ENCODE peak calls at places on chromosomes 11 and 22, in nine cellular contexts. X is midbrain; I is non-pigmented ciliary epithelial cell; F is B cell; V is HAP-1; K is activated T-cell treated with anti-CD3 and anti-CD28 coated beads for 1 hour; O is NCI-H1417 treated with DMSO at 0.1 percent for 48 hours; R is activated naive CD4-positive, alpha-beta T cell treated with anti-CD3 and anti-CD28 coated beads, Interleukin-2, amount 50 U/mL, for 72 hours; M is NB4. U is an unnamed sample.
A peak's percentile ranks its signal among the peaks of the same experiment; 100 is the strongest.

GRCh38 chr11:105937331-105937730 is 84.7 kb downstream of the MSANTD4 start:
- DNase-seq in I (no peak), M (no peak), O (no peak), X (no peak), F (no peak), K (no peak), V (no peak), R (no peak), U (peak; percentile 37)

GRCh38 chr22:45911601-45912271 is 65.2 kb downstream of the WNT7B start:
- DNase-seq in R (no peak), M (peak; percentile 81), V (no peak), K (no peak), I (no peak), O (no peak), X (no peak), F (no peak), U (no peak)

GRCh38 chr22:48146426-48146825 is 1384.0 kb downstream of the TBC1D22A start:
- DNase-seq in V (no peak), R (no peak), I (no peak), K (no peak), X (no peak), F (no peak), O (no peak), M (no peak), U (no peak)

GRCh38 chr22:46563381-46564083 is 26.1 kb upstream of the CELSR1 start:
- DNase-seq in O (no peak), M (peak; percentile 93), X (no peak), I (no peak), V (peak; percentile 87), R (peak; percentile 81), K (peak; percentile 71), F (peak; percentile 73), U (no peak)

GRCh38 chr11:32466279-32466915 is 31.1 kb upstream of the WT1 start:
- DNase-seq in V (no peak), M (peak; percentile 34), O (no peak), X (no peak), K (no peak), I (no peak), R (no peak), F (no peak), U (no peak)

GRCh38 chr11:128346808-128347207 is 240.6 kb downstream of the ETS1 start:
- DNase-seq in K (no peak), M (no peak), O (no peak), I (peak; percentile 47), F (no peak), V (no peak), R (peak; percentile 57), X (no peak), U (no peak)

GRCh38 chr22:42646569-42647525 is 2.3 kb downstream of the CYB5R3 start:
- DNase-seq in I (no peak), X (no peak), R (no peak), F (no peak), M (no peak), K (no peak), V (no peak), O (no peak), U (no peak)

GRCh38 chr11:74992852-74993251 is 4.1 kb downstream of the NEU3 start:
- DNase-seq in I (no peak), O (no peak), X (no peak), K (no peak), R (no peak), M (no peak), V (no peak), F (no peak), U (no peak)

GRCh38 chr22:50620861-50621490 is 7.0 kb downstream of the ARSA start:
- DNase-seq in V (no peak), M (peak; percentile 31), K (peak; percentile 31), R (no peak), I (no peak), X (no peak), F (peak; percentile 78), O (no peak), U (no peak)

GRCh38 chr22:39155421-39155820 is 2.9 kb upstream of the CBX7 start:
- DNase-seq in I (no peak), O (no peak), M (no peak), K (no peak), R (no peak), F (no peak), V (no peak), X (no peak), U (no peak)

GRCh38 chr11:61797263-61797944 is 4.7 kb downstream of the FEN1 start:
- DNase-seq in V (peak; percentile 79), M (peak; percentile 87), R (no peak), O (peak; percentile 52), F (peak; percentile 78), I (no peak), X (peak; percentile 89), K (peak; percentile 67), U (peak; percentile 82)

GRCh38 chr22:24101966-24102365 is 79.3 kb upstream of the SUSD2 start:
- DNase-seq in F (no peak), R (peak; percentile 9), K (no peak), I (no peak), M (peak; percentile 7), O (no peak), X (no peak), V (no peak), U (no peak)

GRCh38 chr22:20577549-20577975 is 70.2 kb downstream of the MED15 start:
- DNase-seq in K (no peak), V (no peak), F (no peak), I (no peak), R (no peak), O (no peak), M (no peak), X (no peak), U (no peak)

GRCh38 chr11:113505541-113506375 is 30.6 kb upstream of the DRD2 start:
- DNase-seq in K (no peak), M (peak; percentile 15), X (peak; percentile 86), R (no peak), V (peak; percentile 7), O (no peak), F (no peak), I (peak; percentile 26), U (no peak)

GRCh38 chr22:50041361-50042065 is 16.6 kb downstream of the TTLL8 start:
- DNase-seq in I (no peak), O (no peak), V (no peak), M (no peak), R (no peak), K (no peak), X (no peak), F (peak; percentile 34), U (no peak)

GRCh38 chr11:122040476-122040875 is 75.5 kb downstream of the BLID start:
- DNase-seq in R (no peak), I (no peak), K (no peak), F (no peak), X (no peak), O (no peak), V (no peak), M (no peak), U (no peak)

GRCh38 chr11:78290293-78291176 is 101.8 kb downstream of the USP35 start:
- DNase-seq in M (peak; percentile 100), F (no peak), X (no peak), I (peak; percentile 13), V (no peak), O (no peak), K (no peak), R (no peak), U (no peak)

GRCh38 chr11:2367266-2368160 is 9.6 kb upstream of the CD81 start:
- DNase-seq in R (no peak), K (no peak), F (no peak), M (no peak), X (no peak), I (no peak), O (no peak), V (no peak), U (no peak)

GRCh38 chr11:58086528-58086927 is 38.8 kb downstream of the OR9I1 start:
- DNase-seq in M (no peak), R (no peak), K (no peak), O (no peak), X (no peak), I (no peak), V (no peak), F (no peak), U (no peak)

GRCh38 chr11:5624489-5625278 is at the start of gene TRIM34:
- DNase-seq in R (peak; percentile 67), I (no peak), M (peak; percentile 80), K (peak; percentile 41), X (peak; percentile 38), F (peak; percentile 83), O (no peak), V (peak; percentile 27), U (peak; percentile 31)

GRCh38 chr11:3675971-3676370 is 4.8 kb upstream of the CHRNA10 start:
- DNase-seq in X (no peak), R (no peak), I (no peak), V (no peak), M (no peak), O (no peak), F (no peak), K (no peak), U (no peak)

GRCh38 chr11:75212463-75212862 is 28.1 kb upstream of the TPBGL start:
- DNase-seq in O (no peak), X (no peak), M (no peak), R (no peak), I (no peak), F (no peak), V (no peak), K (no peak), U (no peak)

GRCh38 chr22:48856308-48856615 is 971.4 kb downstream of the BRD1 start:
- DNase-seq in K (no peak), O (no peak), V (no peak), R (no peak), M (no peak), F (no peak), X (no peak), I (no peak), U (no peak)

GRCh38 chr11:69914286-69915150 is 95.3 kb upstream of the FGF3 start:
- DNase-seq in X (no peak), F (no peak), V (no peak), O (no peak), K (no peak), R (no peak), I (no peak), M (no peak), U (no peak)

GRCh38 chr11:93528757-93529639 is 14.2 kb downstream of the SMCO4 start:
- DNase-seq in X (no peak), K (no peak), R (no peak), O (no peak), I (no peak), F (no peak), V (no peak), M (no peak), U (no peak)

U was measured in glomerular endothelial cell.